ENCODE peak calls at places on chromosomes 1 and 21, in four cellular contexts. K is mucosa of gallbladder; N is GM10248; G is stimulated activated naive CD8-positive, alpha-beta T cell treated with anti-CD3 and anti-CD28 coated beads, Interleukin-15, Interleukin-2, amounts not matched to agents 100 U/mL and 50 U/mL, for 24 hours. H is an unnamed sample.

GRCh38 chr1:220874201-220874655 is 5.0 kb upstream of the HLX start:
- DNase-seq in K (peak; percentile 56), N (peak; percentile 51), G (peak; percentile 43), H (no peak)

GRCh38 chr21:43321111-43321510 is 105.8 kb downstream of the SIK1 start:
- DNase-seq in K (no peak), N (no peak), G (no peak), H (no peak)

GRCh38 chr1:197725044-197725443 is 50.2 kb downstream of the DENND1B start:
- DNase-seq in N (no peak), K (no peak), G (no peak), H (no peak)

GRCh38 chr1:9835404-9835757 is 11.6 kb upstream of the CLSTN1 start:
- DNase-seq in N (peak; percentile 10), G (no peak), K (no peak), H (no peak)

GRCh38 chr1:221527886-221528634 is 213.8 kb downstream of the DUSP10 start:
- DNase-seq in K (no peak), N (no peak), G (no peak), H (no peak)

GRCh38 chr21:17793675-17794123 is 25.5 kb downstream of the C21orf91 start:
- DNase-seq in N (no peak), G (no peak), K (no peak), H (no peak)

GRCh38 chr1:208449951-208450350 is 205.8 kb upstream of the PLXNA2 start:
- DNase-seq in N (no peak), K (no peak), G (no peak), H (no peak)

GRCh38 chr1:173162601-173163000 is 44.5 kb downstream of the TNFSF4 start:
- DNase-seq in N (no peak), G (no peak), K (no peak), H (no peak)

GRCh38 chr1:53929349-53929945 is 16.1 kb downstream of the IFT25 start:
- DNase-seq in K (no peak), N (no peak), G (no peak), H (no peak)